ENCODE peak calls at places on chromosomes 6 and 20, in eight cellular contexts. I is mesenchymal stem cell; D is GDM1; S is stimulated activated CD8-positive, alpha-beta memory T cell treated with anti-CD3 and anti-CD28 coated beads, Interleukin-4, amount 100 ng/mL, for 1 hour; H is fibroblast of lung; F is A172; K is NCI-H460; N is CD8-positive, alpha-beta memory T cell. G is an unnamed sample.

GRCh38 chr6:81999270-81999669 is 246.8 kb upstream of the TENT5A start:
- DNase-seq in D (no peak), K (no peak), F (peak), S (no peak), H (no peak), N (no peak), I (no peak), G (no peak)

GRCh38 chr20:43662943-43663655 is 3.8 kb upstream of the MYBL2 start:
- DNase-seq in H (no peak), S (no peak), I (peak), K (no peak), N (no peak), D (no peak), F (peak), G (no peak)

GRCh38 chr6:4656106-4656505 is 120.1 kb upstream of the CDYL start:
- DNase-seq in S (no peak), F (no peak), H (no peak), K (no peak), N (no peak), I (no peak), D (no peak), G (no peak)

GRCh38 chr6:161418458-161418945 is 144.6 kb upstream of the AGPAT4 start:
- DNase-seq in S (no peak), I (peak), H (peak), F (peak), K (peak), D (peak), N (no peak), G (peak)

GRCh38 chr6:123316733-123317323 is 319.9 kb downstream of the TRDN start:
- DNase-seq in I (peak), S (no peak), D (no peak), N (no peak), K (peak), H (peak), F (no peak), G (peak)

GRCh38 chr6:32139590-32139989 is 9.5 kb upstream of the FKBPL start:
- DNase-seq in F (no peak), D (no peak), I (no peak), N (no peak), S (no peak), H (no peak), K (no peak), G (no peak)

GRCh38 chr6:84278311-84278710 is 50.9 kb upstream of the CEP162 start:
- DNase-seq in I (no peak), F (no peak), K (no peak), H (peak), D (no peak), N (no peak), S (no peak), G (no peak)

GRCh38 chr6:139862311-139862710 is 487.9 kb upstream of the CITED2 start:
- DNase-seq in D (no peak), K (no peak), F (no peak), I (no peak), N (no peak), H (peak), S (no peak), G (no peak)

GRCh38 chr6:4344317-4344899 is 209.0 kb upstream of the ECI2 start:
- DNase-seq in S (no peak), K (no peak), D (peak), F (peak), I (peak), H (no peak), N (no peak), G (no peak)

GRCh38 chr20:7257719-7258466 is 490.4 kb downstream of the BMP2 start:
- DNase-seq in I (no peak), D (no peak), F (no peak), N (no peak), K (no peak), S (no peak), H (no peak), G (no peak)